ENCODE peak calls at places on chromosomes 5 and 9, in five cellular contexts. One of them, this sample, is unnamed.
A peak's percentile ranks its signal among the peaks of the same experiment; 100 is the strongest.

GRCh38 chr9:69975681-69976080 is 68.0 kb upstream of the MAMDC2 start:
- DNase-seq in AG04449: no peak
- DNase-seq in cardiac fibroblast: no peak
- DNase-seq in A549: no peak
- DNase-seq in adrenal gland: no peak
- DNase-seq in this sample: peak; percentile 65

GRCh38 chr9:96253059-96253696 is 48.8 kb downstream of the HSD17B3 start:
- DNase-seq in AG04449: no peak
- DNase-seq in adrenal gland: no peak
- DNase-seq in cardiac fibroblast: no peak
- DNase-seq in A549: no peak
- DNase-seq in this sample: no peak

GRCh38 chr5:133398646-133399081 is 213.7 kb downstream of the FSTL4 start:
- DNase-seq in cardiac fibroblast: no peak
- DNase-seq in A549: no peak
- DNase-seq in adrenal gland: no peak
- DNase-seq in AG04449: no peak
- DNase-seq in this sample: no peak

GRCh38 chr5:80411589-80412219 is 3.8 kb downstream of the ZFYVE16 start:
- DNase-seq in adrenal gland: peak; percentile 33
- DNase-seq in cardiac fibroblast: peak; percentile 9
- DNase-seq in A549: no peak
- DNase-seq in AG04449: no peak
- DNase-seq in this sample: no peak

GRCh38 chr9:113497051-113497450 is 33.5 kb downstream of the RGS3 start:
- DNase-seq in cardiac fibroblast: no peak
- DNase-seq in A549: no peak
- DNase-seq in adrenal gland: no peak
- DNase-seq in AG04449: no peak
- DNase-seq in this sample: no peak

GRCh38 chr5:65862384-65862783 is 64.0 kb upstream of the ERBIN start:
- DNase-seq in adrenal gland: no peak
- DNase-seq in cardiac fibroblast: peak; percentile 39
- DNase-seq in AG04449: no peak
- DNase-seq in A549: no peak
- DNase-seq in this sample: peak; percentile 57

GRCh38 chr5:149153751-149154610 is 12.7 kb downstream of the ABLIM3 start:
- DNase-seq in A549: peak; percentile 35
- DNase-seq in AG04449: peak; percentile 38
- DNase-seq in adrenal gland: peak; percentile 50
- DNase-seq in cardiac fibroblast: peak; percentile 78
- DNase-seq in this sample: peak; percentile 93

GRCh38 chr5:104241051-104241450 is 678.5 kb upstream of the NUDT12 start:
- DNase-seq in AG04449: no peak
- DNase-seq in adrenal gland: no peak
- DNase-seq in A549: no peak
- DNase-seq in cardiac fibroblast: no peak
- DNase-seq in this sample: no peak

GRCh38 chr5:59473611-59474010 is 419.9 kb downstream of the PDE4D start:
- DNase-seq in adrenal gland: no peak
- DNase-seq in AG04449: no peak
- DNase-seq in cardiac fibroblast: no peak
- DNase-seq in A549: no peak
- DNase-seq in this sample: no peak

GRCh38 chr9:88230612-88231011 is 92.3 kb upstream of the SPATA31C2 start:
- DNase-seq in AG04449: no peak
- DNase-seq in A549: no peak
- DNase-seq in adrenal gland: no peak
- DNase-seq in cardiac fibroblast: peak; percentile 26
- DNase-seq in this sample: peak; percentile 23

GRCh38 chr9:89038354-89039091 is 47.3 kb downstream of the S1PR3 start:
- DNase-seq in adrenal gland: peak; percentile 68
- DNase-seq in A549: no peak
- DNase-seq in AG04449: peak; percentile 31
- DNase-seq in cardiac fibroblast: peak; percentile 99
- DNase-seq in this sample: peak; percentile 98

GRCh38 chr5:21802869-21803490 is 1050.2 kb downstream of the CDH12 start:
- DNase-seq in AG04449: no peak
- DNase-seq in cardiac fibroblast: peak; percentile 60
- DNase-seq in A549: peak; percentile 21
- DNase-seq in adrenal gland: no peak
- DNase-seq in this sample: peak; percentile 24

GRCh38 chr5:179234563-179235135 is 110.6 kb downstream of the ADAMTS2 start:
- DNase-seq in adrenal gland: peak; percentile 7
- DNase-seq in A549: no peak
- DNase-seq in cardiac fibroblast: no peak
- DNase-seq in AG04449: no peak
- DNase-seq in this sample: no peak

GRCh38 chr9:138047469-138048040 is 170.0 kb downstream of the CACNA1B start:
- DNase-seq in A549: no peak
- DNase-seq in adrenal gland: peak; percentile 5
- DNase-seq in cardiac fibroblast: no peak
- DNase-seq in AG04449: no peak
- DNase-seq in this sample: no peak

GRCh38 chr9:105114956-105115728 is 129.3 kb upstream of the SLC44A1 start:
- DNase-seq in AG04449: no peak
- DNase-seq in adrenal gland: peak; percentile 47
- DNase-seq in A549: no peak
- DNase-seq in cardiac fibroblast: peak; percentile 44
- DNase-seq in this sample: peak; percentile 49

GRCh38 chr5:43461066-43461465 is 22.6 kb downstream of the TMEM267 start:
- DNase-seq in cardiac fibroblast: no peak
- DNase-seq in adrenal gland: no peak
- DNase-seq in A549: no peak
- DNase-seq in AG04449: no peak
- DNase-seq in this sample: no peak

GRCh38 chr5:78268361-78268760 is 26.1 kb downstream of the AP3B1 start:
- DNase-seq in AG04449: no peak
- DNase-seq in cardiac fibroblast: no peak
- DNase-seq in A549: no peak
- DNase-seq in adrenal gland: no peak
- DNase-seq in this sample: no peak

GRCh38 chr9:28409919-28410318 is 836.6 kb upstream of the C9orf72 start:
- DNase-seq in adrenal gland: no peak
- DNase-seq in cardiac fibroblast: no peak
- DNase-seq in A549: no peak
- DNase-seq in AG04449: no peak
- DNase-seq in this sample: no peak

GRCh38 chr9:14346301-14346721 is 32.4 kb upstream of the NFIB start:
- DNase-seq in cardiac fibroblast: no peak
- DNase-seq in adrenal gland: no peak
- DNase-seq in A549: no peak
- DNase-seq in AG04449: no peak
- DNase-seq in this sample: no peak

GRCh38 chr5:179129607-179130071 is 69.5 kb downstream of the ZNF354C start:
- DNase-seq in adrenal gland: no peak
- DNase-seq in A549: no peak
- DNase-seq in AG04449: no peak
- DNase-seq in cardiac fibroblast: no peak
- DNase-seq in this sample: no peak

GRCh38 chr9:22170990-22171663 is 162.0 kb upstream of the CDKN2B start:
- DNase-seq in A549: no peak
- DNase-seq in cardiac fibroblast: peak; percentile 4
- DNase-seq in AG04449: no peak
- DNase-seq in adrenal gland: no peak
- DNase-seq in this sample: no peak

GRCh38 chr9:68614121-68614520 is 73.4 kb upstream of the TMEM252 start:
- DNase-seq in AG04449: no peak
- DNase-seq in A549: no peak
- DNase-seq in adrenal gland: no peak
- DNase-seq in cardiac fibroblast: no peak
- DNase-seq in this sample: no peak

GRCh38 chr5:67693956-67694564 is 497.5 kb upstream of the CD180 start:
- DNase-seq in AG04449: no peak
- DNase-seq in cardiac fibroblast: peak; percentile 67
- DNase-seq in adrenal gland: peak; percentile 72
- DNase-seq in A549: no peak
- DNase-seq in this sample: peak; percentile 62

GRCh38 chr5:44911501-44911900 is 102.8 kb downstream of the MRPS30 start:
- DNase-seq in A549: no peak
- DNase-seq in cardiac fibroblast: no peak
- DNase-seq in adrenal gland: no peak
- DNase-seq in AG04449: no peak
- DNase-seq in this sample: no peak

GRCh38 chr9:91758491-91758981 is 191.5 kb downstream of the ROR2 start:
- DNase-seq in cardiac fibroblast: peak; percentile 55
- DNase-seq in A549: peak; percentile 55
- DNase-seq in AG04449: no peak
- DNase-seq in adrenal gland: peak; percentile 52
- DNase-seq in this sample: peak; percentile 49

GRCh38 chr5:159340511-159340910 is 10.2 kb upstream of the IL12B start:
- DNase-seq in adrenal gland: no peak
- DNase-seq in AG04449: no peak
- DNase-seq in cardiac fibroblast: no peak
- DNase-seq in A549: no peak
- DNase-seq in this sample: no peak

GRCh38 chr5:76283670-76284069 is 119.4 kb upstream of the IQGAP2 start:
- DNase-seq in AG04449: no peak
- DNase-seq in cardiac fibroblast: no peak
- DNase-seq in A549: no peak
- DNase-seq in adrenal gland: no peak
- DNase-seq in this sample: no peak

GRCh38 chr5:97338729-97339128 is 155.7 kb upstream of the RIOK2 start:
- DNase-seq in cardiac fibroblast: peak; percentile 33
- DNase-seq in AG04449: no peak
- DNase-seq in A549: no peak
- DNase-seq in adrenal gland: no peak
- DNase-seq in this sample: no peak

GRCh38 chr5:14522721-14523120 is 58.9 kb upstream of the OTULINL start:
- DNase-seq in AG04449: no peak
- DNase-seq in cardiac fibroblast: no peak
- DNase-seq in A549: no peak
- DNase-seq in adrenal gland: no peak
- DNase-seq in this sample: no peak

GRCh38 chr5:40866844-40867243 is 25.7 kb downstream of the CARD6 start:
- DNase-seq in A549: no peak
- DNase-seq in AG04449: no peak
- DNase-seq in adrenal gland: no peak
- DNase-seq in cardiac fibroblast: no peak
- DNase-seq in this sample: no peak

GRCh38 chr5:82355921-82356454 is 77.8 kb upstream of the RPS23 start:
- DNase-seq in cardiac fibroblast: peak; percentile 84
- DNase-seq in A549: no peak
- DNase-seq in AG04449: no peak
- DNase-seq in adrenal gland: no peak
- DNase-seq in this sample: peak; percentile 62

GRCh38 chr9:114602620-114603019 is 8.5 kb upstream of the TMEM268 start:
- DNase-seq in A549: no peak
- DNase-seq in cardiac fibroblast: no peak
- DNase-seq in AG04449: no peak
- DNase-seq in adrenal gland: no peak
- DNase-seq in this sample: no peak

GRCh38 chr5:103461223-103461622 is 101.4 kb downstream of the NUDT12 start:
- DNase-seq in A549: no peak
- DNase-seq in adrenal gland: no peak
- DNase-seq in AG04449: no peak
- DNase-seq in cardiac fibroblast: peak; percentile 83
- DNase-seq in this sample: peak; percentile 90

GRCh38 chr5:96434201-96434645 is 1.2 kb upstream of the PCSK1 start:
- DNase-seq in adrenal gland: peak; percentile 79
- DNase-seq in cardiac fibroblast: peak; percentile 77
- DNase-seq in A549: peak; percentile 47
- DNase-seq in AG04449: peak; percentile 10
- DNase-seq in this sample: peak; percentile 58

GRCh38 chr5:61245936-61246335 is 83.7 kb upstream of the SMIM15 start:
- DNase-seq in cardiac fibroblast: peak; percentile 5
- DNase-seq in adrenal gland: no peak
- DNase-seq in A549: peak; percentile 30
- DNase-seq in AG04449: no peak
- DNase-seq in this sample: no peak

GRCh38 chr9:13805566-13805965 is 508.4 kb downstream of the NFIB start:
- DNase-seq in adrenal gland: no peak
- DNase-seq in AG04449: no peak
- DNase-seq in cardiac fibroblast: peak; percentile 40
- DNase-seq in A549: no peak
- DNase-seq in this sample: peak; percentile 7

GRCh38 chr5:59180515-59180914 is 597.6 kb downstream of the RAB3C start:
- DNase-seq in adrenal gland: no peak
- DNase-seq in A549: no peak
- DNase-seq in AG04449: no peak
- DNase-seq in cardiac fibroblast: no peak
- DNase-seq in this sample: no peak

DNA sequence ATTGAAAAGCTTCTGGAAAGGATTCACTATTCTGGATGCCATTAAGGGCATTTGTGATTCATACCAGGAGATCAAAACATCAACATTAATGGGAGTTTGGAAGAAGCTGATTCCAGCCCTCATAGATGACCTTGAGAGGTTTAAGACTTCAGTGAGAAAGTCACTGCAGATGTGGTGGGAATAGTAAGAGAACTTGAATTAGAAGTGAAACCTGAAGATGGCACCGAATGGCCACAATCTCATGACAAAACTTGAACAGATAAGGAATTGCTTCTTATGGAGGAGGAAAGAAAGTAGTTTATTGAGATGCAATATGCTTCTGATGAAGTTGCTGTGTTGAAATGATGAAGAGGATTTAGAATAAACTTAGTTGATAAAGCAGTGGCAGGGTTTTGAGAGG is 254.6 kb upstream of the SLC24A2 start:
- DNase-seq in AG04449: no peak
- DNase-seq in A549: no peak
- DNase-seq in adrenal gland: no peak
- DNase-seq in cardiac fibroblast: no peak
- DNase-seq in this sample: no peak
- H3K4me3 ChIP-seq in AG04449: no peak overlapping the region
- H3K4me3 ChIP-seq in A549: no peak overlapping the region
- H3K4me3 ChIP-seq in adrenal gland: no peak overlapping the region
- H3K4me3 ChIP-seq in cardiac fibroblast: no peak overlapping the region
- H3K4me3 ChIP-seq in this sample: no peak overlapping the region

DNA sequence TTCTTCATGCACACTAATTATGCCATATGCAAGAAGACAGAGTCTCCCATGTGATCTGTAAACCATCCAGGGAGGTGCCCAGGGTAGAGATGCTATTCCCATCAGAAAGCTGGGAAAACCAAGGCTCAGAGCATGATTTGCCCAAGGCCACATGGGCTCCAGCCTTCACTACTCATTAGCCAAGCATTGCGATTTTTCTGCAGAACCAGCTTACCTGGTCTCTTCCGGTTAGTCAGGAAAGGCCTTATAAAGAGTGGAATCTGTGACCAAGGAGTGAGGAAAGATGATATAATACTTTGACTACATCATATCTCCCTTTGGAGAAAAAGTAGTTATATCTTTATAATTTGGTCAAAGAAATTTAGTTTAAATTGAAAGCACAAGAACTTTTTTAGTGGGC is 220.1 kb downstream of the ESM1 start:
- DNase-seq in cardiac fibroblast: no peak
- DNase-seq in adrenal gland: no peak
- DNase-seq in AG04449: no peak
- DNase-seq in A549: no peak
- DNase-seq in this sample: no peak
- TF ChIP-seq CTCF in cardiac fibroblast: no peak
- TF ChIP-seq CTCF in adrenal gland: no peak
- TF ChIP-seq CTCF in AG04449: no peak
- TF ChIP-seq CTCF in A549: no peak
- TF ChIP-seq CTCF in this sample: no peak

GRCh38 chr9:122929803-122930354 is 1.4 kb downstream of the ZBTB26 start:
- DNase-seq in cardiac fibroblast: no peak
- DNase-seq in adrenal gland: no peak
- DNase-seq in A549: no peak
- DNase-seq in AG04449: no peak
- DNase-seq in this sample: no peak
- H3K4me3 ChIP-seq in cardiac fibroblast: no peak overlapping the region
- H3K4me3 ChIP-seq in adrenal gland: no peak overlapping the region
- H3K4me3 ChIP-seq in A549: peak overlapping the region; percentile 81
- H3K4me3 ChIP-seq in AG04449: no peak overlapping the region
- H3K4me3 ChIP-seq in this sample: peak overlapping the region; percentile 91

GRCh38 chr5:13511442-13511841 is 433.0 kb downstream of the DNAH5 start:
- DNase-seq in cardiac fibroblast: no peak
- DNase-seq in AG04449: no peak
- DNase-seq in adrenal gland: no peak
- DNase-seq in A549: no peak
- DNase-seq in this sample: no peak
- TF ChIP-seq CTCF in cardiac fibroblast: no peak
- TF ChIP-seq CTCF in AG04449: no peak
- TF ChIP-seq CTCF in adrenal gland: no peak
- TF ChIP-seq CTCF in A549: no peak
- TF ChIP-seq CTCF in this sample: no peak